ENCODE peak calls at places on chromosomes 12 and 14, in four cellular contexts. One of them, this sample, is unnamed.
A peak's percentile ranks its signal among the peaks of the same experiment; 100 is the strongest.

GRCh38 chr12:32139064-32139421 is 32.4 kb downstream of the BICD1 start:
- DNase-seq in HTR-8/SVneo: no peak
- DNase-seq in anterior cingulate cortex: no peak
- DNase-seq in foreskin keratinocyte: no peak
- DNase-seq in this sample: peak; percentile 64

GRCh38 chr12:6434205-6435180 is 10.3 kb upstream of the CD27 start:
- DNase-seq in HTR-8/SVneo: no peak
- DNase-seq in anterior cingulate cortex: no peak
- DNase-seq in foreskin keratinocyte: no peak
- DNase-seq in this sample: no peak

GRCh38 chr12:49808686-49809368 is 19.4 kb downstream of the NCKAP5L start:
- DNase-seq in HTR-8/SVneo: no peak
- DNase-seq in anterior cingulate cortex: peak; percentile 21
- DNase-seq in foreskin keratinocyte: no peak
- DNase-seq in this sample: peak; percentile 82

GRCh38 chr12:6347367-6348338 is 5.8 kb upstream of the TNFRSF1A start:
- DNase-seq in HTR-8/SVneo: no peak
- DNase-seq in anterior cingulate cortex: no peak
- DNase-seq in foreskin keratinocyte: no peak
- DNase-seq in this sample: no peak

GRCh38 chr12:6207254-6207942 is 7.2 kb downstream of the CD9 start:
- DNase-seq in HTR-8/SVneo: no peak
- DNase-seq in anterior cingulate cortex: no peak
- DNase-seq in foreskin keratinocyte: no peak
- DNase-seq in this sample: peak; percentile 22

GRCh38 chr14:74611672-74612345 is at the start of gene LTBP2:
- DNase-seq in HTR-8/SVneo: no peak
- DNase-seq in anterior cingulate cortex: no peak
- DNase-seq in foreskin keratinocyte: no peak
- DNase-seq in this sample: no peak

GRCh38 chr12:123237646-123238329 is 4.6 kb downstream of the MTRFR start:
- DNase-seq in HTR-8/SVneo: peak; percentile 51
- DNase-seq in anterior cingulate cortex: no peak
- DNase-seq in foreskin keratinocyte: peak; percentile 52
- DNase-seq in this sample: peak; percentile 62

GRCh38 chr14:24992624-24993360 is 57.2 kb downstream of the STXBP6 start:
- DNase-seq in HTR-8/SVneo: no peak
- DNase-seq in anterior cingulate cortex: no peak
- DNase-seq in foreskin keratinocyte: no peak
- DNase-seq in this sample: no peak

GRCh38 chr12:124967016-124967739 is 21.8 kb downstream of the DHX37 start:
- DNase-seq in HTR-8/SVneo: no peak
- DNase-seq in anterior cingulate cortex: no peak
- DNase-seq in foreskin keratinocyte: no peak
- DNase-seq in this sample: no peak